ENCODE peak calls at places on chromosomes 11 and 22, in five cellular contexts. E, R, T, A and K are unnamed samples.
A peak's percentile ranks its signal among the peaks of the same experiment; 100 is the strongest.

GRCh38 chr11:64378335-64378884 is 19.4 kb downstream of the RPS6KA4 start:
- DNase-seq in E (no peak), R (no peak), T (no peak), A (no peak), K (no peak)

GRCh38 chr11:41449483-41450050 is 9.9 kb downstream of the LRRC4C start:
- DNase-seq in E (no peak), R (no peak), T (no peak), A (no peak), K (no peak)

GRCh38 chr11:31882951-31883392 is 71.8 kb upstream of the PAX6 start:
- DNase-seq in E (no peak), R (no peak), T (no peak), A (no peak), K (no peak)

GRCh38 chr11:44397586-44398178 is 87.7 kb upstream of the ALX4 start:
- DNase-seq in E (no peak), R (no peak), T (no peak), A (no peak), K (no peak)

GRCh38 chr22:38353701-38354100 is 36.5 kb upstream of the CSNK1E start:
- DNase-seq in E (no peak), R (no peak), T (no peak), A (no peak), K (no peak)

GRCh38 chr11:42066113-42066512 is 606.7 kb upstream of the LRRC4C start:
- DNase-seq in E (no peak), R (no peak), T (peak; percentile 1), A (no peak), K (no peak)

GRCh38 chr11:108697872-108698473 is 33.1 kb downstream of the DDX10 start:
- DNase-seq in E (peak; percentile 43), R (peak; percentile 42), T (peak; percentile 64), A (peak; percentile 6), K (peak; percentile 91)

GRCh38 chr11:46489668-46490560 is 98.3 kb upstream of the CHRM4 start:
- DNase-seq in E (no peak), R (peak; percentile 43), T (peak; percentile 3), A (peak; percentile 66), K (no peak)

GRCh38 chr22:20319041-20319744 is 667 bp downstream of the DGCR6L start:
- DNase-seq in E (no peak), R (peak; percentile 61), T (no peak), A (no peak), K (no peak)

GRCh38 chr22:42962295-42963230 is 52.4 kb downstream of the PACSIN2 start:
- DNase-seq in E (no peak), R (peak; percentile 8), T (no peak), A (no peak), K (no peak)

GRCh38 chr11:6647282-6647679 is 8.3 kb downstream of the DCHS1 start:
- DNase-seq in E (no peak), R (no peak), T (no peak), A (no peak), K (no peak)

GRCh38 chr11:58577441-58578135 is 1.3 kb upstream of the ZFP91 start:
- DNase-seq in E (peak; percentile 73), R (peak; percentile 55), T (peak; percentile 14), A (peak; percentile 64), K (peak; percentile 79)

GRCh38 chr11:109641549-109641948 is 219.6 kb downstream of the C11orf87 start:
- DNase-seq in E (no peak), R (no peak), T (peak; percentile 1), A (no peak), K (no peak)

GRCh38 chr11:117808768-117809167 is 11.8 kb upstream of the DSCAML1 start:
- DNase-seq in E (no peak), R (no peak), T (no peak), A (no peak), K (no peak)